ENCODE peak calls at places on chromosomes 16 and 17, in four cellular contexts. One of them, this sample, is unnamed.

GRCh38 chr17:72580321-72581127 is 459.7 kb downstream of the SOX9 start:
- DNase-seq in T-helper 17 cell: no peak
- DNase-seq in GM23248: no peak
- DNase-seq in stimulated activated naive CD8-positive, alpha-beta T cell treated with anti-CD3 and anti-CD28 coated beads, Interleukin-15, amount 100 ng/mL, for 72 hours: no peak
- DNase-seq in this sample: no peak

GRCh38 chr16:56611281-56611833 is 3.0 kb downstream of the MT2A start:
- DNase-seq in T-helper 17 cell: no peak
- DNase-seq in GM23248: peak; percentile 75
- DNase-seq in stimulated activated naive CD8-positive, alpha-beta T cell treated with anti-CD3 and anti-CD28 coated beads, Interleukin-15, amount 100 ng/mL, for 72 hours: no peak
- DNase-seq in this sample: no peak

GRCh38 chr16:31094088-31094423 is 541 bp downstream of the VKORC1 start:
- DNase-seq in T-helper 17 cell: no peak
- DNase-seq in GM23248: peak; percentile 41
- DNase-seq in stimulated activated naive CD8-positive, alpha-beta T cell treated with anti-CD3 and anti-CD28 coated beads, Interleukin-15, amount 100 ng/mL, for 72 hours: no peak
- DNase-seq in this sample: no peak

GRCh38 chr17:81412490-81413093 is 17.3 kb downstream of the BAHCC1 start:
- DNase-seq in T-helper 17 cell: no peak
- DNase-seq in GM23248: no peak
- DNase-seq in stimulated activated naive CD8-positive, alpha-beta T cell treated with anti-CD3 and anti-CD28 coated beads, Interleukin-15, amount 100 ng/mL, for 72 hours: peak; percentile 58
- DNase-seq in this sample: no peak

GRCh38 chr16:14559809-14560227 is 70.2 kb downstream of the PARN start:
- DNase-seq in T-helper 17 cell: no peak
- DNase-seq in GM23248: no peak
- DNase-seq in stimulated activated naive CD8-positive, alpha-beta T cell treated with anti-CD3 and anti-CD28 coated beads, Interleukin-15, amount 100 ng/mL, for 72 hours: no peak
- DNase-seq in this sample: no peak

GRCh38 chr16:21163576-21163975 is 5.1 kb downstream of the LDAF1 start:
- DNase-seq in T-helper 17 cell: no peak
- DNase-seq in GM23248: peak; percentile 35
- DNase-seq in stimulated activated naive CD8-positive, alpha-beta T cell treated with anti-CD3 and anti-CD28 coated beads, Interleukin-15, amount 100 ng/mL, for 72 hours: no peak
- DNase-seq in this sample: no peak

GRCh38 chr17:47685556-47686275 is 8.2 kb upstream of the TBKBP1 start:
- DNase-seq in T-helper 17 cell: no peak
- DNase-seq in GM23248: peak; percentile 80
- DNase-seq in stimulated activated naive CD8-positive, alpha-beta T cell treated with anti-CD3 and anti-CD28 coated beads, Interleukin-15, amount 100 ng/mL, for 72 hours: no peak
- DNase-seq in this sample: no peak

GRCh38 chr17:56798916-56799315 is 34.8 kb downstream of the C17orf67 start:
- DNase-seq in T-helper 17 cell: no peak
- DNase-seq in GM23248: peak; percentile 17
- DNase-seq in stimulated activated naive CD8-positive, alpha-beta T cell treated with anti-CD3 and anti-CD28 coated beads, Interleukin-15, amount 100 ng/mL, for 72 hours: no peak
- DNase-seq in this sample: no peak

GRCh38 chr17:39791296-39791992 is 53.7 kb downstream of the GRB7 start:
- DNase-seq in T-helper 17 cell: no peak
- DNase-seq in GM23248: no peak
- DNase-seq in stimulated activated naive CD8-positive, alpha-beta T cell treated with anti-CD3 and anti-CD28 coated beads, Interleukin-15, amount 100 ng/mL, for 72 hours: peak; percentile 46
- DNase-seq in this sample: peak; percentile 43

GRCh38 chr17:66185842-66186241 is 6.1 kb downstream of the CEP112 start:
- DNase-seq in T-helper 17 cell: no peak
- DNase-seq in GM23248: no peak
- DNase-seq in stimulated activated naive CD8-positive, alpha-beta T cell treated with anti-CD3 and anti-CD28 coated beads, Interleukin-15, amount 100 ng/mL, for 72 hours: no peak
- DNase-seq in this sample: no peak

This sample was measured in activated T-helper 2 cell treated with anti-CD3 and anti-CD28 coated beads, Interferon-gamma antibody, Interleukin-2, Interleukin-4, amounts not matched to agents 10 μg/mL and 5 μg/mL and 100 μg/mL, durations not matched to agents 14 hours and 24 hours and 36 hours.